ENCODE peak calls at places on chromosome 7, in nine cellular contexts. A, B, T, F, G, L, Z, D and N are unnamed samples.

GRCh38 chr7:30709549-30709948 is 27.3 kb upstream of the CRHR2 start:
- DNase-seq in A (no peak), B (no peak), T (no peak), F (no peak), G (no peak), L (no peak), Z (no peak), D (no peak), N (peak)

GRCh38 chr7:123594813-123595241 is 6.8 kb upstream of the ASB15 start:
- DNase-seq in A (no peak), B (no peak), T (no peak), F (no peak), G (peak), L (no peak), Z (no peak), D (no peak), N (no peak)

GRCh38 chr7:141663081-141663510 is 38.9 kb downstream of the DENND11 start:
- DNase-seq in A (peak), B (no peak), T (no peak), F (no peak), G (no peak), L (no peak), Z (peak), D (peak), N (peak)

GRCh38 chr7:47534322-47535032 is 47.4 kb downstream of the TNS3 start:
- DNase-seq in A (peak), B (no peak), T (no peak), F (no peak), G (no peak), L (no peak), Z (peak), D (no peak), N (no peak)

GRCh38 chr7:50273870-50274269 is 30.6 kb upstream of the IKZF1 start:
- DNase-seq in A (no peak), B (no peak), T (no peak), F (no peak), G (no peak), L (no peak), Z (no peak), D (no peak), N (no peak)

GRCh38 chr7:156823441-156823840 is 69.5 kb downstream of the LMBR1 start:
- DNase-seq in A (no peak), B (no peak), T (no peak), F (no peak), G (no peak), L (no peak), Z (no peak), D (no peak), N (no peak)

GRCh38 chr7:116824449-116824848 is 37.9 kb upstream of the CAPZA2 start:
- DNase-seq in A (no peak), B (no peak), T (no peak), F (no peak), G (no peak), L (no peak), Z (no peak), D (no peak), N (no peak)

GRCh38 chr7:154474903-154475520 is 422.8 kb downstream of the DPP6 start:
- DNase-seq in A (no peak), B (no peak), T (no peak), F (no peak), G (no peak), L (no peak), Z (no peak), D (no peak), N (no peak)

GRCh38 chr7:144826248-144826647 is 9.6 kb downstream of the TPK1 start:
- DNase-seq in A (no peak), B (no peak), T (no peak), F (no peak), G (no peak), L (no peak), Z (no peak), D (no peak), N (no peak)

GRCh38 chr7:130461256-130461655 is 20.4 kb upstream of the CEP41 start:
- DNase-seq in A (no peak), B (no peak), T (no peak), F (no peak), G (no peak), L (no peak), Z (no peak), D (no peak), N (no peak)

GRCh38 chr7:2978403-2978802 is 65.3 kb downstream of the CARD11 start:
- DNase-seq in A (no peak), B (peak), T (peak), F (no peak), G (no peak), L (peak), Z (no peak), D (peak), N (peak)

GRCh38 chr7:93036807-93037206 is 81.0 kb downstream of the SAMD9 start:
- DNase-seq in A (no peak), B (no peak), T (no peak), F (no peak), G (no peak), L (no peak), Z (no peak), D (no peak), N (no peak)

GRCh38 chr7:26487780-26488535 is 196.3 kb downstream of the SNX10 start:
- DNase-seq in A (no peak), B (no peak), T (no peak), F (no peak), G (no peak), L (no peak), Z (no peak), D (no peak), N (no peak)

GRCh38 chr7:70631732-70632131 is 500.2 kb upstream of the GALNT17 start:
- DNase-seq in A (no peak), B (no peak), T (no peak), F (no peak), G (no peak), L (no peak), Z (no peak), D (no peak), N (no peak)

GRCh38 chr7:20146461-20146860 is 70.7 kb downstream of the MACC1 start:
- DNase-seq in A (no peak), B (no peak), T (no peak), F (no peak), G (no peak), L (no peak), Z (no peak), D (no peak), N (no peak)

GRCh38 chr7:43108255-43109011 is 4.0 kb upstream of the HECW1 start:
- DNase-seq in A (peak), B (peak), T (peak), F (peak), G (peak), L (no peak), Z (peak), D (peak), N (peak)

GRCh38 chr7:147829021-147829420 is 761.5 kb upstream of the C7orf33 start:
- DNase-seq in A (no peak), B (no peak), T (no peak), F (no peak), G (no peak), L (no peak), Z (no peak), D (no peak), N (no peak)

GRCh38 chr7:88042157-88042556 is 108.1 kb downstream of the ADAM22 start:
- DNase-seq in A (no peak), B (no peak), T (no peak), F (no peak), G (no peak), L (no peak), Z (no peak), D (no peak), N (no peak)

GRCh38 chr7:102129636-102130370 is 156.9 kb upstream of the SH2B2 start:
- DNase-seq in A (peak), B (no peak), T (no peak), F (no peak), G (no peak), L (no peak), Z (no peak), D (no peak), N (peak)

GRCh38 chr7:52150952-52151351 is 834.3 kb upstream of the COBL start:
- DNase-seq in A (no peak), B (no peak), T (no peak), F (no peak), G (no peak), L (no peak), Z (no peak), D (no peak), N (no peak)

GRCh38 chr7:52154382-52154781 is 837.8 kb upstream of the COBL start:
- DNase-seq in A (no peak), B (no peak), T (no peak), F (no peak), G (no peak), L (no peak), Z (peak), D (no peak), N (no peak)
- TF ChIP-seq CTCF in A (no peak), B (no peak), T (no peak), F (no peak), G (no peak), L (no peak), Z (no peak), D (no peak), N (no peak)

GRCh38 chr7:78770422-78771410 is 682.8 kb downstream of the MAGI2 start:
- DNase-seq in A (no peak), B (no peak), T (no peak), F (no peak), G (no peak), L (no peak), Z (no peak), D (no peak), N (no peak)
- H3K4me3 ChIP-seq in A (no peak), B (peak), T (peak), F (no peak), G (no peak), L (peak), Z (no peak), D (no peak), N (peak)

GRCh38 chr7:54778166-54778565 is 19.2 kb upstream of the SEC61G start:
- DNase-seq in A (no peak), B (no peak), T (no peak), F (no peak), G (no peak), L (no peak), Z (no peak), D (no peak), N (no peak)
- H3K27ac ChIP-seq in A (no peak), B (no peak), T (no peak), F (no peak), G (no peak), L (no peak), Z (no peak), D (no peak), N (no peak)

GRCh38 chr7:131587315-131587923 is 31.0 kb upstream of the PODXL start:
- DNase-seq in A (no peak), B (no peak), T (no peak), F (no peak), G (no peak), L (no peak), Z (no peak), D (no peak), N (no peak)
- TF ChIP-seq CTCF in A (no peak), B (no peak), T (no peak), F (no peak), G (no peak), L (no peak), Z (no peak), D (no peak), N (no peak)

GRCh38 chr7:33644489-33644888 is 260.9 kb upstream of the BMPER start:
- DNase-seq in A (peak), B (no peak), T (no peak), F (no peak), G (no peak), L (no peak), Z (no peak), D (no peak), N (no peak)
- H3K4me3 ChIP-seq in A (no peak), B (no peak), T (no peak), F (no peak), G (no peak), L (no peak), Z (no peak), D (no peak), N (no peak)

GRCh38 chr7:44257213-44257612 is 56.4 kb downstream of the YKT6 start:
- DNase-seq in A (no peak), B (no peak), T (no peak), F (no peak), G (no peak), L (no peak), Z (no peak), D (no peak), N (no peak)
- H3K27ac ChIP-seq in A (peak), B (peak), T (peak), F (no peak), G (no peak), L (peak), Z (no peak), D (peak), N (peak)

GRCh38 chr7:78175744-78176143 is 377.2 kb downstream of the PHTF2 start:
- DNase-seq in A (no peak), B (no peak), T (no peak), F (no peak), G (no peak), L (no peak), Z (no peak), D (no peak), N (no peak)

GRCh38 chr7:78175330-78175729 is 376.8 kb downstream of the PHTF2 start:
- DNase-seq in A (no peak), B (no peak), T (no peak), F (no peak), G (no peak), L (no peak), Z (no peak), D (no peak), N (no peak)

GRCh38 chr7:78171398-78171797 is 372.8 kb downstream of the PHTF2 start:
- DNase-seq in A (no peak), B (no peak), T (no peak), F (no peak), G (no peak), L (no peak), Z (no peak), D (no peak), N (no peak)

GRCh38 chr7:78172138-78172887 is 373.7 kb downstream of the PHTF2 start:
- DNase-seq in A (no peak), B (no peak), T (no peak), F (no peak), G (no peak), L (no peak), Z (no peak), D (no peak), N (no peak)

DNA sequence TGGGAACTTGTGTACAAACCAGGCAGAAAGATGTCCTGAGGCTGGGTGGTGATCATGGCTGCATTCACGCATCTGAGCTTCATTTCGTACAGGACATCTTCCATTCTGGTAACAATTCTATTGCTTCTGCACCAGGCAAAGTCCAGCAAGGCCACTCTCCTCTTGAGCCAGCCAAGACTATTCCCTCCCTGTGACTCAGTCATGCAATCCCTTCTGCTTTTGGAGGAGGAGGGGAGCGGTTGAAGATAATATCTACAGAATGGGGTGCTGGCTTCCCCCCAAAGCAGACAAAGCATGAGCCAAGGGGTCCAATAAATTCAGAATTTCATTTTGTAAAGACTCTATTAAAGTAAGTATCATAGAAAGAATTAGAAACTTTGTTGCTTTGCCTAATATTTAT is 374.6 kb downstream of the PHTF2 start:
- DNase-seq in A (peak), B (no peak), T (no peak), F (no peak), G (no peak), L (no peak), Z (no peak), D (no peak), N (no peak)
- TF ChIP-seq CTCF in A (no peak), B (no peak), T (no peak), F (no peak), G (no peak), L (no peak), Z (no peak), D (no peak), N (no peak)